ENCODE peak calls at places on chromosomes 3 and 15, in five cellular contexts. One of them, this sample, is unnamed.

GRCh38 chr3:157920804-157921203 is 185.4 kb downstream of the SHOX2 start:
- DNase-seq in substantia nigra: no peak
- DNase-seq in T1000: no peak
- DNase-seq in kidney epithelial cell: no peak
- DNase-seq in DMS 273 treated with DMSO at 0.1 percent for 48 hours: peak; percentile 99
- DNase-seq in this sample: no peak

GRCh38 chr3:28103871-28104270 is 137.5 kb upstream of the CMC1 start:
- DNase-seq in substantia nigra: peak; percentile 2
- DNase-seq in kidney epithelial cell: no peak
- DNase-seq in DMS 273 treated with DMSO at 0.1 percent for 48 hours: no peak
- DNase-seq in T1000: no peak
- DNase-seq in this sample: no peak

GRCh38 chr3:47057212-47057671 is 77.8 kb downstream of the NBEAL2 start:
- DNase-seq in substantia nigra: no peak
- DNase-seq in kidney epithelial cell: no peak
- DNase-seq in DMS 273 treated with DMSO at 0.1 percent for 48 hours: no peak
- DNase-seq in T1000: no peak
- DNase-seq in this sample: no peak

GRCh38 chr3:61727435-61727834 is 166.1 kb downstream of the PTPRG start:
- DNase-seq in kidney epithelial cell: no peak
- DNase-seq in DMS 273 treated with DMSO at 0.1 percent for 48 hours: no peak
- DNase-seq in substantia nigra: no peak
- DNase-seq in T1000: no peak
- DNase-seq in this sample: no peak

GRCh38 chr3:13884851-13885703 is 5.2 kb upstream of the WNT7A start:
- DNase-seq in kidney epithelial cell: no peak
- DNase-seq in DMS 273 treated with DMSO at 0.1 percent for 48 hours: no peak
- DNase-seq in substantia nigra: no peak
- DNase-seq in T1000: no peak
- DNase-seq in this sample: peak; percentile 81

GRCh38 chr15:56883088-56883487 is 35.4 kb upstream of the TCF12 start:
- DNase-seq in T1000: no peak
- DNase-seq in DMS 273 treated with DMSO at 0.1 percent for 48 hours: no peak
- DNase-seq in substantia nigra: no peak
- DNase-seq in kidney epithelial cell: no peak
- DNase-seq in this sample: no peak

GRCh38 chr3:3629911-3630310 is 169.3 kb upstream of the LRRN1 start:
- DNase-seq in DMS 273 treated with DMSO at 0.1 percent for 48 hours: no peak
- DNase-seq in T1000: no peak
- DNase-seq in kidney epithelial cell: no peak
- DNase-seq in substantia nigra: no peak
- DNase-seq in this sample: no peak

GRCh38 chr3:160754371-160754854 is 1.6 kb upstream of the PPM1L start:
- DNase-seq in kidney epithelial cell: no peak
- DNase-seq in DMS 273 treated with DMSO at 0.1 percent for 48 hours: no peak
- DNase-seq in substantia nigra: peak; percentile 29
- DNase-seq in T1000: peak; percentile 18
- DNase-seq in this sample: peak; percentile 72

GRCh38 chr3:48465237-48465530 is 18.6 kb downstream of the ATRIP start:
- DNase-seq in substantia nigra: no peak
- DNase-seq in DMS 273 treated with DMSO at 0.1 percent for 48 hours: no peak
- DNase-seq in T1000: no peak
- DNase-seq in kidney epithelial cell: no peak
- DNase-seq in this sample: no peak

GRCh38 chr3:189369636-189370035 is 197.9 kb downstream of the TPRG1 start:
- DNase-seq in kidney epithelial cell: no peak
- DNase-seq in DMS 273 treated with DMSO at 0.1 percent for 48 hours: no peak
- DNase-seq in substantia nigra: no peak
- DNase-seq in T1000: no peak
- DNase-seq in this sample: no peak

GRCh38 chr3:113602836-113603235 is 70.5 kb downstream of the SIDT1 start:
- DNase-seq in T1000: no peak
- DNase-seq in substantia nigra: no peak
- DNase-seq in kidney epithelial cell: no peak
- DNase-seq in DMS 273 treated with DMSO at 0.1 percent for 48 hours: no peak
- DNase-seq in this sample: no peak

GRCh38 chr15:100211855-100212850 is 129.6 kb downstream of the ADAMTS17 start:
- DNase-seq in DMS 273 treated with DMSO at 0.1 percent for 48 hours: no peak
- DNase-seq in T1000: no peak
- DNase-seq in substantia nigra: no peak
- DNase-seq in kidney epithelial cell: no peak
- DNase-seq in this sample: peak; percentile 30

GRCh38 chr15:55250951-55251350 is 38.7 kb downstream of the RAB27A start:
- DNase-seq in kidney epithelial cell: no peak
- DNase-seq in T1000: no peak
- DNase-seq in substantia nigra: no peak
- DNase-seq in DMS 273 treated with DMSO at 0.1 percent for 48 hours: no peak
- DNase-seq in this sample: no peak

GRCh38 chr3:127393131-127393820 is 105.4 kb upstream of the PRR20G start:
- DNase-seq in DMS 273 treated with DMSO at 0.1 percent for 48 hours: no peak
- DNase-seq in substantia nigra: no peak
- DNase-seq in kidney epithelial cell: no peak
- DNase-seq in T1000: no peak
- DNase-seq in this sample: no peak